ENCODE peak calls at places on chromosomes 4 and X, in nine cellular contexts. E is endodermal cell, T is LNCaP clone FGC, B is tibial artery, Z is MM.1S, D is IMR-90, Y is foreskin fibroblast, M is BE2C, G is fibroblast of pulmonary artery. L is an unnamed sample.

GRCh38 chrX:53373307-53373706 is 49.1 kb downstream of the SMC1A start:
- DNase-seq in E (no peak), Y (no peak), T (no peak), B (no peak), Z (no peak), G (no peak), M (no peak), D (no peak), L (no peak)

GRCh38 chr4:47913328-47913727 is 1.1 kb downstream of the NFXL1 start:
- DNase-seq in Y (peak), T (no peak), E (no peak), Z (no peak), D (peak), M (no peak), B (no peak), G (no peak), L (peak)

GRCh38 chrX:39437670-39438441 is 636.6 kb downstream of the MID1IP1 start:
- DNase-seq in T (no peak), Z (no peak), E (no peak), M (no peak), B (no peak), G (no peak), Y (no peak), D (no peak), L (no peak)

GRCh38 chrX:97700547-97700946 is 816.8 kb downstream of the RPA4 start:
- DNase-seq in E (no peak), B (no peak), T (no peak), Z (no peak), D (no peak), M (no peak), Y (no peak), G (no peak), L (no peak)

GRCh38 chr4:161554372-161554990 is 609.3 kb downstream of the FSTL5 start:
- DNase-seq in T (no peak), D (peak), B (no peak), Z (no peak), M (no peak), E (no peak), Y (peak), G (peak), L (peak)

GRCh38 chrX:642436-643210 is 12.0 kb downstream of the SHOX start:
- DNase-seq in D (no peak), Z (no peak), E (peak), Y (no peak), M (no peak), T (no peak), G (no peak), B (no peak), L (no peak)

GRCh38 chrX:110145854-110146253 is 142.9 kb downstream of the TMEM164 start:
- DNase-seq in Y (peak), T (no peak), M (no peak), G (peak), Z (peak), E (peak), B (no peak), D (peak), L (peak)

GRCh38 chrX:106203315-106203714 is 35.2 kb downstream of the PWWP3B start:
- DNase-seq in Y (no peak), D (no peak), B (no peak), G (peak), M (no peak), Z (no peak), T (no peak), E (no peak), L (peak)

GRCh38 chr4:89221175-89221867 is 86.3 kb downstream of the GPRIN3 start:
- DNase-seq in B (no peak), Y (peak), E (no peak), T (no peak), G (peak), M (no peak), D (no peak), Z (no peak), L (no peak)

GRCh38 chr4:89222171-89222570 is 85.4 kb downstream of the GPRIN3 start:
- DNase-seq in Z (peak), B (no peak), M (no peak), D (no peak), G (no peak), E (no peak), Y (no peak), T (no peak), L (peak)

GRCh38 chr4:89230271-89230670 is 77.3 kb downstream of the GPRIN3 start:
- DNase-seq in Y (no peak), E (no peak), G (no peak), Z (no peak), T (no peak), M (no peak), D (no peak), B (no peak), L (no peak)

DNA sequence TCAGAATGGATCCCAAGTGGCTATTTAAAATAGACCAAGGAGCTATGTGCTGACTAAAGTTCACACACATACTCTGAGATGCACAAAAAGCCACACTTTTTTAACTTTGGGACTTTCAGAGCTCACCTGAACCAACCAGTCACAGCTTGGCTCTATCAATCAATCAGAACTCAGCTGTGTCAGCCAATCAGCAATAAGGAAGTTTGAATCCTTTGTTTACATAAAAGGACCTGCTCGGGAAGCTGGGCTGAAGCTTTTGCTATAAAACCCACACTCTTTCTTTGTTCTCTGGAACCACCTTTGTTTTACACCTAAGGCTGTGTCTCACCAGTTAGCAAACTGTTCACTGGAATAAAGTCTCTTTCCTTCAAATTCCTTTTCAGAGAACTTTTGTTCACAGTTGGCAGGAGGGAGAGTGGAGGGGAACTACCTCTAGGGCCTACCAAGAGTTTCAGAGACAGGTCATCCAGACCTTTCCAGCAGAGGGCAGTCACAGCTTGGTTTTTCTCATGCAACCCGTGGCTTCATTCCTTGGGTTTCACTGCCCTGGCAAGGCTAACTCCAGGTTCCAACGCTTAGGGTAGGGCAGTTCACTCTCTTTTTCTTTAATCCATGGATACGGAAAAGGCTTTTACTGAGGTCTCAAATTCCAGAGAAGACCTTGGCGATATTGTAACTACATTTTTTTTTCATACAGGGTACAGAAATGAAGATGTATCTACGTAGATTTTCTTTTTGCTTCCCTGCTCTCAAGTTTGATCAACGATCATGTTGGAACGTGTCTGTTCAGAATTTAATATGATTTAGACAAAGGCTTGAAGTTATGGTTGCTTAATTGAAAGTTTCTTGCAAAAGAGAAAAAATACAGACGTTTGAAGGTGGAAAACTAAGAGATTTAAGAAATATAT is 80.7 kb downstream of the GPRIN3 start:
- DNase-seq in B (peak), Z (peak), E (peak), T (peak), M (peak), G (peak), D (peak), Y (peak), L (peak)
- TF ChIP-seq CTCF in B (peak), Z (peak), E (peak), T (peak), M (peak), G (peak), D (peak), Y (peak), L (peak)

GRCh38 chrX:88135735-88136134 is 611.3 kb upstream of the CPXCR1 start:
- DNase-seq in B (no peak), G (peak), M (no peak), T (no peak), E (no peak), D (no peak), Y (no peak), Z (peak), L (no peak)
- TF ChIP-seq CTCF in B (no peak), G (no peak), M (no peak), T (peak), E (peak), D (peak), Y (no peak), Z (peak), L (no peak)

DNA sequence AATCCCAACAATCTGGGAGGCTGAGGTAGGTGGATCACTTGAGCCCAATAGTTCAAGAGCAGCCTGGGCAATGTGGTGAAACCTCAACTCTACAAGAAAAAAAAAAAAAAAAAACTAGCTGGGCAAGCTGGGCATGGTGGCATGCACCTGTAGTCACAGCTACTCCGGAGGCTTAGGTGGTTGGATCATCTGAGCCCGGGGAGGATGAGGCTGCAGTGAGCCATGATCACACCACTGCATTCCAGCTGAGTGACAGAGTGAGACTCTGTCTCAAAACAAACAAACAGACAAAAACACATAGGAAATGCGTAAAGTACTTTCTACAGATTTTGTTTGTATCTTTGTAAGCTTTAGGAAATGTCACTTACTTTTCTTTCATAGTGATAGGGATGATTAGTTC is 307.2 kb upstream of the NR3C2 start:
- DNase-seq in G (no peak), T (no peak), D (no peak), M (no peak), Z (no peak), Y (no peak), E (peak), B (no peak), L (peak)
- TF ChIP-seq CTCF in G (no peak), T (no peak), D (no peak), M (no peak), Z (no peak), Y (no peak), E (no peak), B (no peak), L (no peak)

GRCh38 chr4:189436207-189436606 is 504.5 kb upstream of the FRG1 start:
- DNase-seq in T (no peak), D (no peak), Y (no peak), B (no peak), G (no peak), E (peak), M (peak), Z (no peak), L (peak)
- TF ChIP-seq CTCF in T (peak), D (no peak), Y (no peak), B (no peak), G (no peak), E (peak), M (peak), Z (peak), L (no peak)